ENCODE peak calls at places on chromosomes 12 and 14, in five cellular contexts. Z, M, B, V and L are unnamed samples.

GRCh38 chr12:118495296-118495695 is 118.9 kb downstream of the SUDS3 start:
- DNase-seq in Z (no peak), M (no peak), B (no peak), V (no peak), L (no peak)

GRCh38 chr12:131894981-131895639 is 688 bp downstream of the ULK1 start:
- DNase-seq in Z (no peak), M (no peak), B (peak; percentile 31), V (peak; percentile 38), L (peak; percentile 44)

GRCh38 chr14:101810897-101811620 is 49.5 kb downstream of the PPP2R5C start:
- DNase-seq in Z (peak; percentile 20), M (no peak), B (no peak), V (peak; percentile 88), L (peak; percentile 48)

GRCh38 chr14:21032326-21033154 is 2.1 kb downstream of the RNASE13 start:
- DNase-seq in Z (no peak), M (no peak), B (no peak), V (no peak), L (no peak)

GRCh38 chr12:122471324-122472226 is 29.2 kb downstream of the ZCCHC8 start:
- DNase-seq in Z (peak; percentile 88), M (peak; percentile 40), B (no peak), V (peak; percentile 82), L (peak; percentile 93)

GRCh38 chr12:5072326-5072725 is 28.6 kb downstream of the KCNA5 start:
- DNase-seq in Z (no peak), M (no peak), B (no peak), V (no peak), L (no peak)

GRCh38 chr14:85439696-85440328 is 90.1 kb upstream of the FLRT2 start:
- DNase-seq in Z (peak; percentile 59), M (no peak), B (no peak), V (peak; percentile 57), L (peak; percentile 36)

GRCh38 chr14:103896578-103896977 is 31.7 kb upstream of the TDRD9 start:
- DNase-seq in Z (no peak), M (no peak), B (no peak), V (no peak), L (no peak)